ENCODE peak calls at places on chromosomes 12 and 14, in four cellular contexts. One of them, this sample, is unnamed.

GRCh38 chr14:53957739-53958138 is 1.1 kb upstream of the BMP4 start:
- DNase-seq in PC-3: no peak
- DNase-seq in CD8-positive, alpha-beta T cell: no peak
- DNase-seq in heart left ventricle: no peak
- DNase-seq in this sample: no peak

GRCh38 chr14:65179918-65180724 is 77.8 kb upstream of the MAX start:
- DNase-seq in heart left ventricle: no peak
- DNase-seq in PC-3: peak; percentile 90
- DNase-seq in CD8-positive, alpha-beta T cell: no peak
- DNase-seq in this sample: peak; percentile 15

GRCh38 chr14:100211366-100211765 is 27.6 kb upstream of the YY1 start:
- DNase-seq in PC-3: no peak
- DNase-seq in heart left ventricle: no peak
- DNase-seq in CD8-positive, alpha-beta T cell: no peak
- DNase-seq in this sample: no peak

GRCh38 chr12:53014709-53015108 is 8.5 kb downstream of the EIF4B start:
- DNase-seq in heart left ventricle: no peak
- DNase-seq in CD8-positive, alpha-beta T cell: no peak
- DNase-seq in PC-3: no peak
- DNase-seq in this sample: no peak

GRCh38 chr12:60475825-60476224 is 880.0 kb downstream of the SLC16A7 start:
- DNase-seq in PC-3: no peak
- DNase-seq in heart left ventricle: no peak
- DNase-seq in CD8-positive, alpha-beta T cell: no peak
- DNase-seq in this sample: no peak

GRCh38 chr14:65281991-65282908 is 130.3 kb upstream of the FUT8 start:
- DNase-seq in heart left ventricle: no peak
- DNase-seq in CD8-positive, alpha-beta T cell: peak; percentile 58
- DNase-seq in PC-3: no peak
- DNase-seq in this sample: no peak

GRCh38 chr12:106759526-106760183 is 14.8 kb upstream of the RIC8B start:
- DNase-seq in PC-3: no peak
- DNase-seq in CD8-positive, alpha-beta T cell: no peak
- DNase-seq in heart left ventricle: no peak
- DNase-seq in this sample: no peak

GRCh38 chr14:75770635-75771034 is 109.6 kb downstream of the TTLL5 start:
- DNase-seq in CD8-positive, alpha-beta T cell: no peak
- DNase-seq in heart left ventricle: no peak
- DNase-seq in PC-3: no peak
- DNase-seq in this sample: no peak

GRCh38 chr14:33455998-33456397 is 494.9 kb downstream of the EGLN3 start:
- DNase-seq in heart left ventricle: no peak
- DNase-seq in PC-3: no peak
- DNase-seq in CD8-positive, alpha-beta T cell: no peak
- DNase-seq in this sample: no peak

GRCh38 chr14:83632375-83632774 is 1897.6 kb upstream of the FLRT2 start:
- DNase-seq in heart left ventricle: no peak
- DNase-seq in PC-3: no peak
- DNase-seq in CD8-positive, alpha-beta T cell: no peak
- DNase-seq in this sample: no peak

GRCh38 chr12:108722992-108723766 is 8.1 kb downstream of the CORO1C start:
- DNase-seq in CD8-positive, alpha-beta T cell: no peak
- DNase-seq in PC-3: peak; percentile 89
- DNase-seq in heart left ventricle: no peak
- DNase-seq in this sample: no peak

GRCh38 chr12:122884091-122884826 is 11.7 kb downstream of the VPS37B start:
- DNase-seq in CD8-positive, alpha-beta T cell: no peak
- DNase-seq in heart left ventricle: no peak
- DNase-seq in PC-3: no peak
- DNase-seq in this sample: no peak

GRCh38 chr14:67413806-67414769 is 2.1 kb upstream of the PLEK2 start:
- DNase-seq in PC-3: peak; percentile 95
- DNase-seq in CD8-positive, alpha-beta T cell: no peak
- DNase-seq in heart left ventricle: no peak
- DNase-seq in this sample: peak; percentile 70

GRCh38 chr12:46465307-46465706 is 92.7 kb upstream of the SLC38A2 start:
- DNase-seq in PC-3: no peak
- DNase-seq in heart left ventricle: no peak
- DNase-seq in CD8-positive, alpha-beta T cell: no peak
- DNase-seq in this sample: no peak

GRCh38 chr12:66188584-66189475 is at the start of gene IRAK3:
- DNase-seq in CD8-positive, alpha-beta T cell: peak; percentile 55
- DNase-seq in heart left ventricle: peak; percentile 87
- DNase-seq in PC-3: no peak
- DNase-seq in this sample: peak; percentile 77

DNA sequence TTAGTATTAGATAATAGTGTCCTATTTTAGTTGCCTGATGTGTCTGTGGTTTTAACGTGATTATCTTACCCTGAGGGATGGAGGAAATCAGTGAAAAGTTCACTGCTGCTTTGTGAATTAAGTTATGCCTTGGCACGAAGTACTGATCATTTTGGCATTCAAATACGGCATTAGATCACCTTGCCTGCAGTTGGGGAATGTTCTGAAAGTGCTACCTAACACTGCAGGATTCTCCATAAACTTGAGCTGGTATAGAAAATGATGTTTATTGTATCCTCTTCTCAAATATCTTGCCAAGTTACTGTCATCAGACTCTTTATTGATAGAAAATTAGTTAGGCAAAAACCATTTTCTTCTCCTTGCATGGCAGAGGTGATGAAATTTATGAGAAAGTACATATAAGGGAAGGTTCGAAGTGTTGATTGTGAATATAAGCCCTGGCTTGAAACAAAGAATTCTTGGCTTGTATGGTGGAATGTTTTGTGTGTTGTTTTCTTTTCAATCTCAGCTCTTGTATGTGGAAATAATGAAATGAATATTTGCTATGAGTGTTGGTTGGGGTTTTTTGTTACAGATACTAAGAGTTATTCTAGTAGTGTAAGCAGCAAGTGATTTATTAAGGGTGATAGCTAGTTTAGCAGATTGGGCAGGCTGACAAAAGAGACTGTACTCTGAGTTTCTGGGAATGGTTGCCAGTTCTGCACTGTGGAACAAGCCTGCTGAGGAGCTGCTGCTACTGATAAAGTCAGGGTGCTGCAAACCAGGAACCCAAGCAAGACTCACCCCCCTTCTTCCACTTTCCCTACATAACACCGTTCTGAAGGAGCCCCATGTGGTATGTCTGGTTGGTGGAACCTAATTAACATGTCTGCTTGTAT is 448.3 kb downstream of the PCNX1 start:
- DNase-seq in CD8-positive, alpha-beta T cell: no peak
- DNase-seq in heart left ventricle: peak; percentile 36
- DNase-seq in PC-3: no peak
- DNase-seq in this sample: no peak
- H3K27ac ChIP-seq in CD8-positive, alpha-beta T cell: no peak overlapping the region
- H3K27ac ChIP-seq in heart left ventricle: no peak overlapping the region
- H3K27ac ChIP-seq in PC-3: no peak overlapping the region
- H3K27ac ChIP-seq in this sample: no peak overlapping the region

GRCh38 chr12:56159482-56160105 is 1.4 kb downstream of the MYL6 start:
- DNase-seq in heart left ventricle: no peak
- DNase-seq in CD8-positive, alpha-beta T cell: no peak
- DNase-seq in PC-3: no peak
- DNase-seq in this sample: no peak

GRCh38 chr12:56158926-56159461 is 835 bp downstream of the MYL6 start:
- DNase-seq in heart left ventricle: peak; percentile 88
- DNase-seq in CD8-positive, alpha-beta T cell: no peak
- DNase-seq in PC-3: peak; percentile 67
- DNase-seq in this sample: peak; percentile 47

GRCh38 chr12:56157201-56158028 is 744 bp upstream of the MYL6 start:
- DNase-seq in CD8-positive, alpha-beta T cell: peak; percentile 73
- DNase-seq in heart left ventricle: peak; percentile 79
- DNase-seq in PC-3: peak; percentile 74
- DNase-seq in this sample: peak; percentile 81

GRCh38 chr12:56160160-56160763 is 2.1 kb downstream of the MYL6 start:
- DNase-seq in heart left ventricle: no peak
- DNase-seq in CD8-positive, alpha-beta T cell: peak; percentile 69
- DNase-seq in PC-3: peak; percentile 28
- DNase-seq in this sample: no peak

DNA sequence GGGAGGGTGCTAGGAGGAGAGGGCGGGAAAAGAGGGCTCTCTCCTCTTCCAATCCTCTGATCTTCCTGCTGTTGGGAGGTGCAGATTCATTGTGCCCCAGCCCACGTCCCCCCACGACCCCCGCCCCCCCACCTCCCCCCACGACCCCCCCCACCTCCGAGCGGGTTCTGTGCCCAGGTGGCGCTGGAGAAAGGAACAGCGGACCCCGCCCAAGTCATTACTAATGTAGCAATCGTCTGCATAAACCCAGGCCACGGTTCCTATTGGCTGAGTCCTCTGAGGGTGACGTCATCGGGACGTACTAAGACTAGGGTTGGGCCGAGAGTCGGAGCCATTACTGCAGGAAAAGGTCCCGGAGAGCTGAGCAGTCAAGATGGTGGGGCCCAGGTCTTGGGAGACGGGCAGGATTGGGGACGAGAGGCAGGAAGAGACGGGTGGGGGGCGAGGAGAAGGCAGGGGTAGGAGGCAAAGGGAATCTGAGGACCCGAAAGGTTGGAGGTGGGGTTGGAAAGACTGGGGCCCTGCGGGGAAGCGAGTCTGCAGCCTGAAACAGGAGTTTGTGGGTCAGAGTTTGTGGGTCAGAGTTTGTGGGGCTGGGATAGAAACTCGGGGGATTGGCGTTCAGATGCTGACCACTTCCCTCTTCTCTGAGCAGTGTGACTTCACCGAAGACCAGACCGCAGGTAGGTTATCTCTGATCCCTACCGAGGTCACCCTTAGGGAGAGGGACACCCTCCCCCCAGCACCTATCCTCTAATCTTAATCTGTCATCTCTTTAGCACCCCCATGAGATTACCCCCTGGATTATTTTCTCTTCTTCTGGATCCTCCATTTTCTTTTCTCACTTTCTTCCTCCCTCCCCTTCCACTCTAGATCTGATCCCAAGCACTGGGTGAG is at the start of gene MYL6:
- DNase-seq in PC-3: peak; percentile 99
- DNase-seq in heart left ventricle: peak; percentile 98
- DNase-seq in CD8-positive, alpha-beta T cell: peak; percentile 89
- DNase-seq in this sample: peak; percentile 98
- H3K4me1 ChIP-seq in PC-3: peaks cover 28% of the 10 kb centered on the region
- H3K4me1 ChIP-seq in heart left ventricle: peaks cover 41% of the 10 kb centered on the region
- H3K4me1 ChIP-seq in CD8-positive, alpha-beta T cell: peaks cover 32% of the 10 kb centered on the region
- H3K4me1 ChIP-seq in this sample: peaks cover 36% of the 10 kb centered on the region

GRCh38 chr12:7937867-7938506 is 2.0 kb upstream of the SLC2A3 start:
- DNase-seq in PC-3: no peak
- DNase-seq in CD8-positive, alpha-beta T cell: no peak
- DNase-seq in heart left ventricle: no peak
- DNase-seq in this sample: peak; percentile 24

GRCh38 chr12:7934560-7935463 is 1.2 kb downstream of the SLC2A3 start:
- DNase-seq in heart left ventricle: no peak
- DNase-seq in PC-3: no peak
- DNase-seq in CD8-positive, alpha-beta T cell: peak; percentile 53
- DNase-seq in this sample: no peak

GRCh38 chr12:7934153-7934552 is 1.8 kb downstream of the SLC2A3 start:
- DNase-seq in CD8-positive, alpha-beta T cell: no peak
- DNase-seq in heart left ventricle: no peak
- DNase-seq in PC-3: no peak
- DNase-seq in this sample: no peak

GRCh38 chr12:7935464-7935772 is 569 bp downstream of the SLC2A3 start:
- DNase-seq in PC-3: no peak
- DNase-seq in heart left ventricle: no peak
- DNase-seq in CD8-positive, alpha-beta T cell: no peak
- DNase-seq in this sample: no peak

DNA sequence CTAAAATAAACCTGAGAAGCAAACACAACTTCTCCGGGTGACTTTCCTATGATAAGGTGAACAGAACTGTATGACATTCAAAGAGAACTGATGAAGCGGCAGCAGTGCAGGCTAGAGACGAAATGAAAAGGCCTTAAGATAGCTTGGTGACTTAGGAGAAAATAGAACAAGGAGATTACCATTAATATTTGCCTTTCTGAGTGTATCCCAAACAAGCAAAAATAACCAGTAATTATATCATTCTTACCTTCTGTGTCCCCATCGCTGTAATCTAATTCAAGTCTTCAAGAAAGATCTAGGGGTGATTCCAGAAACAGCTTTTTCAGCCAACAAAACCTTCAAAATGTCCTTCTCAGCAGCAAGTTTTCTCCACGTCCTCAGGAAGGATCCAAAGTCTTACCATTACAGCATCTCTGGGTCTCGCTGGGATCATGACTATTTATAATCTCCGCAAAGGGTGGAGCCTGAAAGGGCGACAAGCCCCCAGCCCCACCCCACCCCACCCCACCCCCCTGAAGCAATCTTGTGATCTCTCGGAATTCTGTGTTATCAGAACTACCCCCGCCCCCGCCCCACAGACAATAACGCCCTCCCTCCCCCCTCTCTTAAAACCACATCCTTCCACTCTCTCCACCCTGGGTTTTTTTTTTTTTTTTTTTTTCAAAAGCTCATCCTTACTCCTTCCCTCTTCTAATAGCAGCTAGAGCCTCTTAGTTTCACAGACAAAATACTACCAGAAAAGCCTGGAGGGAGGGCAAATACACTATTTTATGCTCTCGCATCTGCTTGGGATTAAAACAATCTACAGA is at the start of gene SLC2A3:
- DNase-seq in PC-3: no peak
- DNase-seq in heart left ventricle: peak; percentile 77
- DNase-seq in CD8-positive, alpha-beta T cell: peak; percentile 82
- DNase-seq in this sample: no peak
- H3K27ac ChIP-seq in PC-3: no peak within 1 kb of the TSS
- H3K27ac ChIP-seq in heart left ventricle: peak within 1 kb of the TSS; percentile 86
- H3K27ac ChIP-seq in CD8-positive, alpha-beta T cell: peak within 1 kb of the TSS; percentile 82
- H3K27ac ChIP-seq in this sample: no peak within 1 kb of the TSS

GRCh38 chr12:11577658-11578260 is 71.7 kb upstream of the ETV6 start:
- DNase-seq in heart left ventricle: no peak
- DNase-seq in PC-3: peak; percentile 64
- DNase-seq in CD8-positive, alpha-beta T cell: no peak
- DNase-seq in this sample: no peak
- H3K4me1 ChIP-seq in heart left ventricle: peaks cover 3% of the 10 kb centered on the region
- H3K4me1 ChIP-seq in PC-3: peaks cover 42% of the 10 kb centered on the region
- H3K4me1 ChIP-seq in CD8-positive, alpha-beta T cell: peaks cover 3% of the 10 kb centered on the region
- H3K4me1 ChIP-seq in this sample: no peaks in the 10 kb centered on the region

GRCh38 chr12:29667011-29667410 is 116.7 kb downstream of the TMTC1 start:
- DNase-seq in CD8-positive, alpha-beta T cell: no peak
- DNase-seq in PC-3: no peak
- DNase-seq in heart left ventricle: no peak
- DNase-seq in this sample: no peak
- H3K27ac ChIP-seq in CD8-positive, alpha-beta T cell: no peak overlapping the region
- H3K27ac ChIP-seq in PC-3: no peak overlapping the region
- H3K27ac ChIP-seq in heart left ventricle: no peak overlapping the region
- H3K27ac ChIP-seq in this sample: no peak overlapping the region